ENCODE peak calls at places on chromosome 4, in six cellular contexts. T is HL-60, A is spleen, J is choroid plexus epithelial cell, B is HFF-Myc, U is OCI-LY7. V is an unnamed sample.

GRCh38 chr4:107780665-107781064 is 44.1 kb upstream of the SGMS2 start:
- DNase-seq in T (peak; percentile 11), A (no peak), J (no peak), B (no peak), U (peak; percentile 87), V (no peak)

GRCh38 chr4:901192-901910 is 30.8 kb downstream of the GAK start:
- DNase-seq in T (no peak), A (no peak), J (no peak), B (no peak), U (no peak), V (no peak)

GRCh38 chr4:41135761-41136160 is 78.6 kb downstream of the APBB2 start:
- DNase-seq in T (no peak), A (no peak), J (no peak), B (no peak), U (no peak), V (no peak)

GRCh38 chr4:76296421-76296820 is 10.1 kb upstream of the STBD1 start:
- DNase-seq in T (no peak), A (no peak), J (no peak), B (no peak), U (no peak), V (no peak)

GRCh38 chr4:74793757-74794340 is 474 bp downstream of the BTC start:
- DNase-seq in T (no peak), A (peak; percentile 77), J (peak; percentile 22), B (no peak), U (no peak), V (no peak)

GRCh38 chr4:56654238-56654632 is 26.9 kb downstream of the HOPX start:
- DNase-seq in T (no peak), A (no peak), J (peak; percentile 68), B (no peak), U (no peak), V (no peak)

GRCh38 chr4:25863347-25863784 is 578 bp upstream of the SEL1L3 start:
- DNase-seq in T (no peak), A (peak; percentile 85), J (no peak), B (no peak), U (peak; percentile 54), V (no peak)

GRCh38 chr4:31366041-31366440 is 645.9 kb downstream of the PCDH7 start:
- DNase-seq in T (no peak), A (no peak), J (peak; percentile 54), B (no peak), U (no peak), V (peak; percentile 9)

GRCh38 chr4:27397886-27398285 is 537.2 kb downstream of the STIM2 start:
- DNase-seq in T (no peak), A (no peak), J (peak; percentile 1), B (peak; percentile 1), U (no peak), V (peak; percentile 96)

GRCh38 chr4:101218346-101218745 is 129.0 kb downstream of the PPP3CA start:
- DNase-seq in T (no peak), A (no peak), J (no peak), B (no peak), U (no peak), V (no peak)

GRCh38 chr4:138190452-138190858 is 51.7 kb downstream of the SLC7A11 start:
- DNase-seq in T (peak; percentile 36), A (no peak), J (no peak), B (no peak), U (peak; percentile 84), V (no peak)

GRCh38 chr4:76737180-76737579 is 160.8 kb downstream of the SOWAHB start:
- DNase-seq in T (no peak), A (no peak), J (no peak), B (no peak), U (no peak), V (no peak)

GRCh38 chr4:185535818-185536729 is 767 bp upstream of the PDLIM3 start:
- DNase-seq in T (no peak), A (no peak), J (peak; percentile 60), B (no peak), U (no peak), V (no peak)

GRCh38 chr4:25098964-25099843 is 61.0 kb downstream of the SEPSECS start:
- DNase-seq in T (no peak), A (peak; percentile 28), J (peak; percentile 60), B (no peak), U (no peak), V (no peak)

GRCh38 chr4:185567828-185568442 is 32.6 kb upstream of the PDLIM3 start:
- DNase-seq in T (no peak), A (no peak), J (peak; percentile 55), B (no peak), U (no peak), V (no peak)

GRCh38 chr4:57426779-57427395 is 316.7 kb upstream of the IGFBP7 start:
- DNase-seq in T (peak; percentile 38), A (no peak), J (peak; percentile 86), B (peak; percentile 50), U (peak; percentile 67), V (no peak)

GRCh38 chr4:41257901-41258300 is 1.2 kb downstream of the UCHL1 start:
- DNase-seq in T (no peak), A (no peak), J (peak; percentile 13), B (no peak), U (no peak), V (no peak)

GRCh38 chr4:109302366-109303140 is at the start of gene COL25A1:
- DNase-seq in T (no peak), A (peak; percentile 71), J (peak; percentile 39), B (no peak), U (no peak), V (no peak)
- H3K4me3 ChIP-seq in T (no peak within 1 kb of the TSS), A (peak within 1 kb of the TSS; percentile 35), J (peak within 1 kb of the TSS; percentile 56), B (peak within 1 kb of the TSS; percentile 44), U (no peak within 1 kb of the TSS), V (peak within 1 kb of the TSS; percentile 36)

DNA sequence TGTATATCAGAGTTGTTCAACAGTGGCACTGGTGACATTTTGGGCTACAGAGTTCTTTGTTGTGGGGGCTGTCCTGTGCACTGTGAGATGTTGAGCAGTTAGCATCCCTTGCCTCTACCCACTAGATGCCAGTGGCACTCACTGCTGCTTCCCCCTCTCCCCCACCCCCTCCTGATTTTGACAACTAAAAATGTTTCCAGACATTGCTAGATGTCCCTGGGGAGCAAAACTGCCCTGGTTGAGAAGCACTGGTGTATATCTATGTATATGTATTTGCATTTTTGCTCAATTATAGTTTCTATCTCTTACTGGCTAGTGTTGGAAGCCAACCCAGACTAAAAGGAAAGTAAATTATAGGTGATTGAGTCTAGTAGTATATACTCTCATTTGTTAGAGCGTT is 2.4 kb downstream of the TMEM131L start:
- DNase-seq in T (no peak), A (no peak), J (no peak), B (no peak), U (peak; percentile 94), V (no peak)
- TF ChIP-seq CTCF in T (no peak), A (no peak), J (no peak), B (no peak), U (no peak), V (no peak)

DNA sequence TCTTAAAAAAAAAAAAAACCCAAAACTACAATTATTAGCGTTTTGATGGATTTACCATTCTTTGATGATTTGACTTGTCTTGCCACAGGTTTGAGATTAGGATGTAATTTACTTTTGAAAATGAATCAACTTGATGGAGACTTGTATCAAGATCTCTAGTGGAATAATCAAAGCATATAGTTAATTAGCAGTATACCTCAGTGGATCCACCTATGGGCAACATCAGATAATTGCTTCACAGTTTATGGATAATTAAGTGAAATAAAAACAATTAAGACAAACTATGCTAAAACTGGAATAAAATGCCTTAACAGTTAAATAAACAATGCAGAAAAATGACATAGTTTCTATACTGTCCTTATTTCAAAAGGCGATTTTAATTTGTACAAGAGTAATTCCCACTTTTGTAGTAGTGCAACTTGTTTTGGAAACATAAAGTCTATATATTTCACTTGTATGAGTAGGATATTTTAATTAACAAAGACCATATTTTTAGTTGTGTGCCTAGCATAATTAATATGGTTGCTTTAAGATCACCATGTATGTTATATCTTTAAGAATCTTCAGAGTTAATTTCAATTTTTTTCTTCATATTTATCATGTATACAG is 4.2 kb downstream of the CPEB2 start:
- DNase-seq in T (no peak), A (no peak), J (peak; percentile 55), B (no peak), U (peak; percentile 50), V (no peak)
- H3K4me3 ChIP-seq in T (no peak overlapping the region), A (no peak overlapping the region), J (peak overlapping the region; percentile 85), B (no peak overlapping the region), U (peak overlapping the region; percentile 93), V (peak overlapping the region; percentile 6)

GRCh38 chr4:48038666-48039065 is 22.1 kb downstream of the NIPAL1 start:
- DNase-seq in T (no peak), A (no peak), J (no peak), B (no peak), U (no peak), V (no peak)
- TF ChIP-seq CTCF in T (no peak), A (no peak), J (no peak), B (no peak), U (no peak), V (no peak)

GRCh38 chr4:8329859-8330761 is 60.6 kb downstream of the HTRA3 start:
- DNase-seq in T (no peak), A (peak; percentile 64), J (no peak), B (no peak), U (no peak), V (no peak)

GRCh38 chr4:8332891-8333331 is 63.4 kb downstream of the HTRA3 start:
- DNase-seq in T (no peak), A (no peak), J (no peak), B (no peak), U (no peak), V (no peak)

GRCh38 chr4:8330821-8331566 is 61.4 kb downstream of the HTRA3 start:
- DNase-seq in T (no peak), A (peak; percentile 64), J (peak; percentile 38), B (no peak), U (no peak), V (no peak)

GRCh38 chr4:8332038-8332857 is 62.7 kb downstream of the HTRA3 start:
- DNase-seq in T (no peak), A (peak; percentile 22), J (no peak), B (no peak), U (no peak), V (no peak)

DNA sequence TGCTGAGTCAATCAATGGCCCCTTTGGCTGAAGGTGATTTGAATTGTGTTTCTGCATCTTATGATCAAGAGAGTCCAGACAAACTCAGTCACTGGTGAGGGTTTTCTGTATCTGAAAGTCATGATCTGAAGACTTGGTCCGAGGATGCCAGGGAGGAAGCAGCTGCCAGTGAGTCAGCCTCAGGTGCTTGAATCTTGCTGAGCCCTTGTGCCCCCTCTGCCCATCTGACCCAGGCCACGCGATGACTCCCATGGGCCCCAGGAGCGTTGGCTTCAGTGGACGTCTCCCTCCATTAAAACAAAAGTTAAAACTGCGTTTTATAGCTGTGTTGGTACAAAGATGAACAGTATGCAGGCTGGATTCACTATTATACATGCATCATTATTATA is 62.0 kb downstream of the HTRA3 start:
- DNase-seq in T (no peak), A (peak; percentile 34), J (no peak), B (no peak), U (no peak), V (no peak)
- H3K4me3 ChIP-seq in T (no peak overlapping the region), A (no peak overlapping the region), J (no peak overlapping the region), B (no peak overlapping the region), U (no peak overlapping the region), V (no peak overlapping the region)